ENCODE peak calls at places on chromosome 5, in ten cellular contexts. Y, M, S, U, W, L, O, X, E and I are unnamed samples.

GRCh38 chr5:102981957-102982635 is 137.8 kb downstream of the GIN1 start:
- DNase-seq in W (no peak), M (no peak), S (no peak), U (no peak), L (no peak), X (no peak), O (no peak), E (no peak), Y (no peak), I (no peak)

GRCh38 chr5:178590141-178590923 is at the start of gene COL23A1:
- DNase-seq in X (no peak), M (peak), U (peak), O (peak), W (no peak), Y (peak), E (peak), S (peak), L (peak), I (peak)

GRCh38 chr5:42506662-42507061 is 83.4 kb downstream of the GHR start:
- DNase-seq in U (no peak), O (no peak), X (no peak), Y (no peak), W (no peak), L (no peak), E (no peak), M (no peak), S (no peak), I (no peak)

GRCh38 chr5:89934069-89934468 is 475.5 kb downstream of the CETN3 start:
- DNase-seq in S (no peak), O (no peak), E (no peak), M (no peak), W (no peak), Y (no peak), U (no peak), X (no peak), L (no peak), I (no peak)

GRCh38 chr5:173890195-173890951 is 2.2 kb downstream of the CPEB4 start:
- DNase-seq in W (no peak), L (peak), X (no peak), M (no peak), S (peak), E (no peak), U (peak), O (no peak), Y (no peak), I (peak)

GRCh38 chr5:74576941-74577456 is 63.5 kb downstream of the ENC1 start:
- DNase-seq in S (peak), Y (no peak), X (no peak), U (peak), L (peak), E (no peak), O (no peak), M (no peak), W (no peak), I (peak)

GRCh38 chr5:55172937-55173695 is at the start of gene CDC20B:
- DNase-seq in U (peak), O (peak), Y (peak), E (peak), M (peak), X (peak), S (peak), L (peak), W (peak), I (peak)

GRCh38 chr5:177378884-177379883 is 5.0 kb upstream of the SLC34A1 start:
- DNase-seq in M (peak), E (peak), X (no peak), Y (no peak), L (peak), W (no peak), U (peak), S (peak), O (no peak), I (peak)

GRCh38 chr5:43603535-43604363 is 769 bp downstream of the NNT start:
- DNase-seq in Y (peak), S (peak), O (peak), L (peak), X (peak), W (peak), U (peak), E (peak), M (peak), I (peak)

GRCh38 chr5:139795074-139796001 is at the start of gene PSD2:
- DNase-seq in S (no peak), E (peak), O (peak), X (no peak), U (no peak), M (peak), L (peak), W (peak), Y (no peak), I (no peak)

GRCh38 chr5:180775624-180776023 is 27.0 kb downstream of the MGAT1 start:
- DNase-seq in E (no peak), M (no peak), O (no peak), X (no peak), L (no peak), U (no peak), S (no peak), W (no peak), Y (no peak), I (no peak)

GRCh38 chr5:132260714-132261615 is 3.5 kb downstream of the PDLIM4 start:
- DNase-seq in X (peak), E (peak), L (peak), S (peak), W (no peak), U (peak), O (peak), Y (no peak), M (no peak), I (peak)

GRCh38 chr5:157486861-157487260 is 26.8 kb downstream of the NIPAL4 start:
- DNase-seq in O (no peak), S (no peak), M (no peak), U (no peak), W (no peak), L (no peak), E (no peak), X (no peak), Y (no peak), I (no peak)

GRCh38 chr5:1311443-1312055 is 16.7 kb upstream of the TERT start:
- DNase-seq in S (no peak), X (no peak), O (no peak), E (no peak), L (no peak), Y (peak), U (no peak), M (no peak), W (no peak), I (no peak)

GRCh38 chr5:3595102-3595961 is at the start of gene IRX1:
- DNase-seq in S (no peak), L (no peak), Y (no peak), E (no peak), O (no peak), X (no peak), W (no peak), U (no peak), M (no peak), I (no peak)

GRCh38 chr5:35443803-35444595 is 173.7 kb upstream of the SPEF2 start:
- DNase-seq in Y (no peak), W (no peak), X (no peak), S (no peak), E (no peak), O (peak), L (no peak), M (no peak), U (no peak), I (peak)

GRCh38 chr5:172891716-172892421 is 57.8 kb downstream of the ERGIC1 start:
- DNase-seq in E (no peak), Y (no peak), U (no peak), O (peak), L (no peak), M (no peak), X (no peak), S (peak), W (no peak), I (no peak)

GRCh38 chr5:78912085-78912771 is 72.9 kb downstream of the ARSB start:
- DNase-seq in Y (no peak), S (peak), U (peak), O (no peak), M (no peak), E (no peak), L (no peak), X (no peak), W (no peak), I (no peak)

GRCh38 chr5:71601222-71602026 is 14.3 kb downstream of the MCCC2 start:
- DNase-seq in M (peak), E (peak), L (peak), S (peak), Y (peak), W (peak), U (peak), X (peak), O (peak), I (peak)

GRCh38 chr5:170633235-170634041 is 129.6 kb downstream of the KCNIP1 start:
- DNase-seq in W (no peak), L (peak), U (peak), O (no peak), E (peak), S (peak), M (no peak), Y (no peak), X (no peak), I (peak)

GRCh38 chr5:179300834-179301233 is 44.4 kb downstream of the ADAMTS2 start:
- DNase-seq in W (no peak), E (no peak), L (no peak), O (no peak), Y (no peak), U (peak), M (no peak), X (no peak), S (no peak), I (no peak)